ENCODE peak calls at places on chromosomes 5 and 9, in five cellular contexts. One of them, this sample, is unnamed.

GRCh38 chr9:110828148-110828730 is 159.6 kb downstream of the MUSK start:
- DNase-seq in nephron progenitor cell: no peak
- DNase-seq in neural progenitor cell: peak
- DNase-seq in suprapubic skin: no peak
- DNase-seq in skeletal muscle cell: no peak
- DNase-seq in this sample: peak

GRCh38 chr5:147617191-147617606 is 107.3 kb upstream of the DPYSL3 start:
- DNase-seq in nephron progenitor cell: no peak
- DNase-seq in neural progenitor cell: no peak
- DNase-seq in suprapubic skin: no peak
- DNase-seq in skeletal muscle cell: no peak
- DNase-seq in this sample: no peak

GRCh38 chr5:125411163-125412050 is 665.0 kb upstream of the ZNF608 start:
- DNase-seq in nephron progenitor cell: no peak
- DNase-seq in neural progenitor cell: peak
- DNase-seq in suprapubic skin: peak
- DNase-seq in skeletal muscle cell: no peak
- DNase-seq in this sample: no peak

GRCh38 chr9:125460346-125460745 is 198.7 kb downstream of the GAPVD1 start:
- DNase-seq in nephron progenitor cell: no peak
- DNase-seq in neural progenitor cell: no peak
- DNase-seq in suprapubic skin: no peak
- DNase-seq in skeletal muscle cell: no peak
- DNase-seq in this sample: no peak

GRCh38 chr5:52799358-52799982 is 11.8 kb downstream of the ITGA1 start:
- DNase-seq in nephron progenitor cell: peak
- DNase-seq in neural progenitor cell: peak
- DNase-seq in suprapubic skin: peak
- DNase-seq in skeletal muscle cell: peak
- DNase-seq in this sample: no peak

GRCh38 chr9:96619109-96619435 is 571 bp downstream of the CDC14B start:
- DNase-seq in nephron progenitor cell: no peak
- DNase-seq in neural progenitor cell: no peak
- DNase-seq in suprapubic skin: peak
- DNase-seq in skeletal muscle cell: no peak
- DNase-seq in this sample: no peak

GRCh38 chr9:38621434-38622082 is 1.2 kb upstream of the ANKRD18A start:
- DNase-seq in nephron progenitor cell: peak
- DNase-seq in neural progenitor cell: peak
- DNase-seq in suprapubic skin: no peak
- DNase-seq in skeletal muscle cell: no peak
- DNase-seq in this sample: no peak

GRCh38 chr9:133619791-133620190 is 10.6 kb upstream of the FAM163B start:
- DNase-seq in nephron progenitor cell: no peak
- DNase-seq in neural progenitor cell: no peak
- DNase-seq in suprapubic skin: no peak
- DNase-seq in skeletal muscle cell: no peak
- DNase-seq in this sample: no peak

This sample was measured in astrocyte of the cerebellum.